ENCODE peak calls at places on chromosome 11, in seven cellular contexts. T, B, Y, U, C, W and G are unnamed samples. For H3K4me1, the result is how much of the 10 kb centered on the place peaks cover.

GRCh38 chr11:65927904-65928397 is 8.7 kb downstream of the DRAP1 start:
- DNase-seq in T (no peak), B (no peak), Y (no peak), U (no peak), C (no peak), W (no peak), G (no peak)

GRCh38 chr11:134382257-134382656 is 29.8 kb downstream of the B3GAT1 start:
- DNase-seq in T (no peak), B (no peak), Y (no peak), U (no peak), C (no peak), W (no peak), G (no peak)

GRCh38 chr11:579830-580601 is 3.7 kb downstream of the PHRF1 start:
- DNase-seq in T (no peak), B (no peak), Y (no peak), U (no peak), C (no peak), W (no peak), G (no peak)

GRCh38 chr11:77547863-77548551 is 41.7 kb upstream of the AQP11 start:
- DNase-seq in T (no peak), B (peak), Y (peak), U (peak), C (peak), W (no peak), G (no peak)

GRCh38 chr11:3755151-3755550 is 42.2 kb downstream of the NUP98 start:
- DNase-seq in T (no peak), B (no peak), Y (no peak), U (no peak), C (no peak), W (no peak), G (no peak)

GRCh38 chr11:62687508-62688396 is 1.6 kb downstream of the LRRN4CL start:
- DNase-seq in T (no peak), B (no peak), Y (no peak), U (no peak), C (no peak), W (peak), G (no peak)

GRCh38 chr11:76791861-76792260 is 8.7 kb downstream of the TSKU start:
- DNase-seq in T (peak), B (no peak), Y (no peak), U (no peak), C (peak), W (no peak), G (peak)

GRCh38 chr11:134781335-134781970 is 369.4 kb upstream of the B3GAT1 start:
- DNase-seq in T (no peak), B (no peak), Y (no peak), U (no peak), C (no peak), W (no peak), G (no peak)

GRCh38 chr11:1206391-1207271 is 16.2 kb upstream of the MUC5B start:
- DNase-seq in T (no peak), B (no peak), Y (no peak), U (no peak), C (no peak), W (no peak), G (peak)

GRCh38 chr11:119752324-119752723 is 23.3 kb upstream of the NECTIN1 start:
- DNase-seq in T (no peak), B (no peak), Y (no peak), U (no peak), C (no peak), W (no peak), G (no peak)

GRCh38 chr11:120184946-120185677 is 25.7 kb upstream of the OAF start:
- DNase-seq in T (peak), B (peak), Y (no peak), U (no peak), C (no peak), W (peak), G (no peak)

GRCh38 chr11:68581439-68581838 is 102.9 kb upstream of the GAL start:
- DNase-seq in T (no peak), B (no peak), Y (no peak), U (no peak), C (no peak), W (no peak), G (no peak)

GRCh38 chr11:126146454-126147192 is 64.8 kb downstream of the RPUSD4 start:
- DNase-seq in T (no peak), B (no peak), Y (peak), U (no peak), C (no peak), W (no peak), G (no peak)

GRCh38 chr11:80900265-80900664 is 1459.4 kb upstream of the TENM4 start:
- DNase-seq in T (no peak), B (no peak), Y (no peak), U (no peak), C (no peak), W (no peak), G (no peak)

GRCh38 chr11:35077709-35078695 is 61.0 kb upstream of the CD44 start:
- DNase-seq in T (no peak), B (no peak), Y (no peak), U (no peak), C (peak), W (no peak), G (no peak)

GRCh38 chr11:110308071-110308470 is 11.7 kb upstream of the RDX start:
- DNase-seq in T (no peak), B (no peak), Y (no peak), U (no peak), C (no peak), W (no peak), G (no peak)

GRCh38 chr11:130396965-130397364 is 31.4 kb downstream of the ADAMTS8 start:
- DNase-seq in T (no peak), B (no peak), Y (no peak), U (no peak), C (no peak), W (no peak), G (no peak)

GRCh38 chr11:94975599-94975998 is 2.1 kb downstream of the KDM4D start:
- DNase-seq in T (no peak), B (no peak), Y (no peak), U (no peak), C (no peak), W (no peak), G (no peak)

GRCh38 chr11:122633219-122633829 is 22.2 kb upstream of the UBASH3B start:
- DNase-seq in T (no peak), B (no peak), Y (peak), U (peak), C (peak), W (no peak), G (no peak)

GRCh38 chr11:95944623-95945022 is 20.7 kb upstream of the MTMR2 start:
- DNase-seq in T (no peak), B (no peak), Y (no peak), U (no peak), C (no peak), W (no peak), G (no peak)

GRCh38 chr11:69825037-69825834 is 6.0 kb upstream of the FGF3 start:
- DNase-seq in T (no peak), B (no peak), Y (no peak), U (no peak), C (peak), W (no peak), G (no peak)

GRCh38 chr11:78310500-78310909 is 107.1 kb downstream of the GAB2 start:
- DNase-seq in T (peak), B (peak), Y (no peak), U (no peak), C (no peak), W (peak), G (no peak)

GRCh38 chr11:46916669-46917108 is 1.7 kb downstream of the LRP4 start:
- DNase-seq in T (peak), B (no peak), Y (no peak), U (peak), C (no peak), W (peak), G (peak)

GRCh38 chr11:122038543-122038942 is 77.5 kb downstream of the BLID start:
- DNase-seq in T (no peak), B (no peak), Y (peak), U (peak), C (peak), W (no peak), G (no peak)

GRCh38 chr11:44446996-44447771 is 118.3 kb upstream of the CD82 start:
- DNase-seq in T (no peak), B (no peak), Y (no peak), U (no peak), C (no peak), W (no peak), G (no peak)

GRCh38 chr11:16843307-16843706 is 104.9 kb downstream of the C11orf58 start:
- DNase-seq in T (no peak), B (no peak), Y (no peak), U (no peak), C (peak), W (no peak), G (no peak)

GRCh38 chr11:116535954-116536353 is 236.8 kb downstream of the BUD13 start:
- DNase-seq in T (no peak), B (no peak), Y (no peak), U (no peak), C (no peak), W (no peak), G (no peak)

GRCh38 chr11:117818036-117818858 is 6.3 kb downstream of the FXYD2 start:
- DNase-seq in T (no peak), B (no peak), Y (no peak), U (no peak), C (peak), W (no peak), G (no peak)

GRCh38 chr11:77074626-77075221 is 8.0 kb downstream of the CAPN5 start:
- DNase-seq in T (no peak), B (no peak), Y (no peak), U (no peak), C (no peak), W (peak), G (peak)

GRCh38 chr11:3803726-3804510 is 4.4 kb upstream of the PGAP2 start:
- DNase-seq in T (no peak), B (no peak), Y (no peak), U (no peak), C (peak), W (no peak), G (no peak)

GRCh38 chr11:46237248-46238077 is 40.0 kb upstream of the CREB3L1 start:
- DNase-seq in T (no peak), B (peak), Y (no peak), U (peak), C (peak), W (peak), G (peak)

GRCh38 chr11:393219-394033 is 583 bp upstream of the PKP3 start:
- DNase-seq in T (peak), B (no peak), Y (no peak), U (no peak), C (peak), W (no peak), G (peak)

GRCh38 chr11:96061730-96062524 is 138.0 kb upstream of the MTMR2 start:
- DNase-seq in T (no peak), B (no peak), Y (no peak), U (no peak), C (peak), W (no peak), G (no peak)

GRCh38 chr11:62001450-62002178 is 34.2 kb upstream of the FTH1 start:
- DNase-seq in T (no peak), B (peak), Y (no peak), U (no peak), C (no peak), W (peak), G (no peak)

GRCh38 chr11:118820412-118821357 is 29.7 kb upstream of the DDX6 start:
- DNase-seq in T (peak), B (peak), Y (no peak), U (no peak), C (peak), W (no peak), G (peak)

GRCh38 chr11:130916910-130917309 is 631 bp upstream of the SNX19 start:
- DNase-seq in T (no peak), B (no peak), Y (no peak), U (no peak), C (no peak), W (no peak), G (no peak)

GRCh38 chr11:115716577-115717214 is 212.5 kb upstream of the CADM1 start:
- DNase-seq in T (no peak), B (peak), Y (no peak), U (no peak), C (no peak), W (no peak), G (no peak)

GRCh38 chr11:71251159-71251721 is 1.1 kb downstream of the SHANK2 start:
- DNase-seq in T (no peak), B (no peak), Y (no peak), U (no peak), C (peak), W (no peak), G (no peak)

GRCh38 chr11:114311946-114312345 is 15.7 kb downstream of the NNMT start:
- DNase-seq in T (no peak), B (no peak), Y (no peak), U (no peak), C (no peak), W (no peak), G (no peak)
- H3K4me1 ChIP-seq in T (under half), B (under half), Y (under half), U (under half), C (under half), W (under half), G (under half)

GRCh38 chr11:88174627-88175003 is 628 bp downstream of the RAB38 start:
- DNase-seq in T (peak), B (peak), Y (peak), U (no peak), C (peak), W (peak), G (peak)

GRCh38 chr11:88179141-88179540 is 3.9 kb upstream of the RAB38 start:
- DNase-seq in T (no peak), B (no peak), Y (no peak), U (no peak), C (peak), W (no peak), G (peak)

GRCh38 chr11:88178211-88178610 is 3.0 kb upstream of the RAB38 start:
- DNase-seq in T (no peak), B (no peak), Y (no peak), U (no peak), C (no peak), W (no peak), G (no peak)

GRCh38 chr11:88175004-88175706 is at the start of gene RAB38:
- DNase-seq in T (peak), B (no peak), Y (peak), U (peak), C (no peak), W (peak), G (peak)

DNA sequence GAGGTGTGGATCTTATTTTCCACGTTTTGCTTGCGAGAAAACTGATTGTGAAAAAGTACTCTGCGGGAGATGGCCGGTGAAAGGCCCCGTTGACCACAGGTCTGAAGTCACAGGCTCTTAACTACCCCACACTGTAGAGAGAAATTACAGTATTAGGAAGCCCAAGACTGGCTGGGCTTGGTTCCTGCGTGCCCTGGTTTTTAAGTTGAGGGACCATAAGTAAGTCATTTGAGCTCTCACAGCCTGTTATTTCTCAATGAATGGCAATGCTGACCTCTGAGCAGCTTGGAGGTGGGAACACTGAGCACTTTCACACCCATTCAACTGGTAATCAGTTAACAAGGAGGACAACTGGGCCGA is 444 bp upstream of the RAB38 start:
- DNase-seq in T (no peak), B (no peak), Y (no peak), U (no peak), C (no peak), W (no peak), G (no peak)
- H3K4me3 ChIP-seq in T (peak), B (peak), Y (peak), U (peak), C (no peak), W (no peak), G (peak)

GRCh38 chr11:64745523-64746328 is 1.8 kb upstream of the RASGRP2 start:
- DNase-seq in T (peak), B (peak), Y (peak), U (no peak), C (no peak), W (peak), G (no peak)
- H3K4me1 ChIP-seq in T (under half), B (under half), Y (under half), U (under half), C (under half), W (under half), G (under half)

GRCh38 chr11:67507242-67507890 is 596 bp downstream of the CDK2AP2 start:
- DNase-seq in T (peak), B (peak), Y (no peak), U (peak), C (peak), W (no peak), G (no peak)

GRCh38 chr11:67510023-67510345 is 2.0 kb upstream of the CDK2AP2 start:
- DNase-seq in T (no peak), B (no peak), Y (no peak), U (no peak), C (no peak), W (no peak), G (no peak)

GRCh38 chr11:67508486-67509121 is 642 bp upstream of the CDK2AP2 start:
- DNase-seq in T (peak), B (peak), Y (peak), U (peak), C (peak), W (peak), G (peak)

GRCh38 chr11:67506426-67507032 is 1.4 kb upstream of the PITPNM1 start:
- DNase-seq in T (no peak), B (no peak), Y (no peak), U (no peak), C (no peak), W (peak), G (no peak)

DNA sequence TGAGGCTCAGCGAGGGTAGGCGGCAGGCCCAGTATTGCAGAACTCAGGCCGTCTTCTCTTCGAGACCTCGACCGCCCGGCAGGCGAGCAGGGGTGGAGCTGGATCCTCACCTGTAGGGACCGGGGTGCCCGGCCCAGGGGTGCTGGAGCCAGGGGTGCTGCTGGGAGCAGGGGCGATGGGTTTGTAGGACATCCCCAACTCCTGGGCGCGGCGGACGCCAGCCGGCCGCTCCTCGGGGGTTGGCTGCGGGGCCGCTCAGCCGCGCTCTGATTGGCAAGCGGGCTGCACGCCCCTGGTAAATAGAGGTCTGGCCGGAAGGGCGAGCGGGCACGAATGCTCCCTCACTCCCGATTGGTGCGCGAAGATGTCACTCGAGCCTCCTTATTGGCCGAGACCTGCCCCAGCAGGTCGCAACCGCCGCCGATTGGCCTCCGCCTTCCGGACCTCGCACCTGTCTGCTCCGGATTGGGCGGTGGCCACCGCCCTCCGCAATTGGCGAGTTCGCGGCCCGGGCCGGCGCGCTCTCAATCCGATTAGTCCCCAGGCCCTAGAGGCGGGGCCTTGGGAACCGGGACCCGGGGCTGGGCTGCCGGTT is at the start of gene CDK2AP2:
- DNase-seq in T (peak), B (peak), Y (peak), U (peak), C (peak), W (peak), G (peak)
- H3K4me3 ChIP-seq in T (peak), B (peak), Y (peak), U (peak), C (peak), W (peak), G (peak)

GRCh38 chr11:127939000-127939399 is 648.4 kb downstream of the ETS1 start:
- DNase-seq in T (no peak), B (no peak), Y (no peak), U (no peak), C (peak), W (no peak), G (no peak)
- H3K4me1 ChIP-seq in T (under half), B (under half), Y (under half), U (under half), C (under half), W (under half), G (under half)

GRCh38 chr11:60842688-60843605 is 1.0 kb downstream of the CCDC86 start:
- DNase-seq in T (no peak), B (no peak), Y (no peak), U (no peak), C (peak), W (no peak), G (no peak)

GRCh38 chr11:60838132-60838531 is 3.8 kb upstream of the CCDC86 start:
- DNase-seq in T (no peak), B (no peak), Y (no peak), U (no peak), C (no peak), W (no peak), G (no peak)

GRCh38 chr11:60844045-60844869 is 2.3 kb downstream of the CCDC86 start:
- DNase-seq in T (no peak), B (no peak), Y (no peak), U (no peak), C (peak), W (no peak), G (no peak)

GRCh38 chr11:60841797-60842687 is at the start of gene CCDC86:
- DNase-seq in T (peak), B (peak), Y (peak), U (peak), C (peak), W (peak), G (peak)

GRCh38 chr11:60840711-60841430 is 1.0 kb upstream of the CCDC86 start:
- DNase-seq in T (peak), B (peak), Y (no peak), U (no peak), C (peak), W (no peak), G (no peak)
- H3K4me3 ChIP-seq in T (peak), B (no peak), Y (no peak), U (no peak), C (no peak), W (no peak), G (no peak)

DNA sequence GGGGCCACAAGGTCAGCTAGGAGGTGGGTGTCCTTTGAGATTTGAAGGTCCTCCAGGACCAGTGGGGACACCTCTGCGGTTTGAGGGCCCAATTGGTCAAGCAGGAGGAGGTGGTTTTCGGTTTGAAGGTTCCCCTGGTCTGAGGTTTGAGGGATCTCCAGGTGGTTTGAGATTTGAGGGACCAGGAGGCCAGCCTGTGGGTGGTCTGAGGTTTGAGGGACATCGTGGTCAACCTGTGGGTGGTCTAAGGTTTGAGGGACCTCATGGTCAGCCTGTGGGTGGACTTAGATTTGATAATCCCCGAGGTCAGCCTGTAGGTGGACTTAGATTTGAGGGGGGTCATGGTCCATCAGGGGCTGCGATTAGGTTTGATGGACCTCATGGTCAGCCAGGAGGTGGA is 11.8 kb downstream of the PCF11 start:
- DNase-seq in T (no peak), B (no peak), Y (no peak), U (no peak), C (no peak), W (no peak), G (no peak)
- H3K4me1 ChIP-seq in T (under half), B (under half), Y (under half), U (under half), C (under half), W (under half), G (under half)